ENCODE peak calls at places on chromosomes 6 and 20, in ten cellular contexts. J is progenitor cell of endocrine pancreas; N is Ammon's horn; R is ovary; Q is stimulated activated CD4-positive, alpha-beta T cell treated with anti-CD3 and anti-CD28 coated beads, Interleukin-15, amount 100 ng/mL, for 48 hours; P is H9; B is nephron progenitor cell; H is hippocampal formation; T is smooth muscle cell of the brain vasculature; C is AG09309. D is an unnamed sample.

GRCh38 chr20:47278907-47279348 is 77.6 kb downstream of the ZMYND8 start:
- DNase-seq in C (no peak), B (no peak), P (no peak), T (no peak), R (no peak), J (no peak), N (no peak), Q (no peak), H (no peak), D (no peak)

GRCh38 chr6:88105741-88106340 is 58.2 kb downstream of the SPACA1 start:
- DNase-seq in B (no peak), R (no peak), T (no peak), H (no peak), C (no peak), P (no peak), J (no peak), N (no peak), Q (no peak), D (no peak)

GRCh38 chr20:50510706-50511401 is 671 bp downstream of the PTPN1 start:
- DNase-seq in T (no peak), J (no peak), H (no peak), P (no peak), Q (no peak), N (peak; percentile 17), B (peak; percentile 64), C (no peak), R (no peak), D (no peak)

GRCh38 chr6:35484921-35485392 is 11.9 kb downstream of the TEAD3 start:
- DNase-seq in B (no peak), P (peak; percentile 67), H (no peak), T (no peak), C (no peak), Q (no peak), N (no peak), R (no peak), J (no peak), D (no peak)

GRCh38 chr6:82458147-82458546 is 94.5 kb downstream of the TPBG start:
- DNase-seq in J (no peak), Q (no peak), P (no peak), R (no peak), H (no peak), B (no peak), C (no peak), N (no peak), T (no peak), D (no peak)

GRCh38 chr20:40753472-40753871 is 64.4 kb upstream of the MAFB start:
- DNase-seq in C (no peak), N (no peak), J (no peak), P (no peak), B (no peak), R (no peak), T (no peak), Q (no peak), H (no peak), D (no peak)

GRCh38 chr20:39446397-39446796 is 484.3 kb downstream of the DHX35 start:
- DNase-seq in R (no peak), N (no peak), H (no peak), C (no peak), P (no peak), B (no peak), T (no peak), J (no peak), Q (no peak), D (no peak)

GRCh38 chr6:99151634-99152344 is 197.7 kb downstream of the FAXC start:
- DNase-seq in B (peak; percentile 73), N (peak; percentile 24), C (no peak), P (peak; percentile 78), H (no peak), J (peak; percentile 36), R (no peak), Q (no peak), T (no peak), D (no peak)

GRCh38 chr6:128517124-128517523 is 3.3 kb downstream of the PTPRK start:
- DNase-seq in J (no peak), B (no peak), R (no peak), N (no peak), H (no peak), P (no peak), C (no peak), T (no peak), Q (no peak), D (no peak)

GRCh38 chr6:88914180-88914579 is 49.2 kb downstream of the RNGTT start:
- DNase-seq in Q (no peak), T (no peak), H (no peak), P (no peak), B (no peak), R (no peak), C (no peak), J (no peak), N (no peak), D (no peak)

GRCh38 chr6:707576-708236 is 14.8 kb upstream of the EXOC2 start:
- DNase-seq in R (no peak), P (no peak), Q (no peak), J (no peak), N (no peak), T (no peak), C (no peak), H (no peak), B (no peak), D (no peak)

GRCh38 chr6:158751192-158751591 is 68.0 kb downstream of the EZR start:
- DNase-seq in T (no peak), P (no peak), C (no peak), R (no peak), H (no peak), J (no peak), N (no peak), B (no peak), Q (no peak), D (no peak)

GRCh38 chr6:47922391-47922790 is 140.6 kb downstream of the OPN5 start:
- DNase-seq in Q (no peak), B (no peak), C (no peak), P (peak; percentile 32), J (no peak), H (peak; percentile 56), N (peak; percentile 83), T (no peak), R (no peak), D (no peak)

GRCh38 chr6:143999406-143999805 is 8.7 kb downstream of the PLAGL1 start:
- DNase-seq in J (no peak), Q (no peak), N (no peak), R (no peak), H (no peak), C (peak; percentile 53), B (no peak), P (no peak), T (no peak), D (no peak)

GRCh38 chr6:148518371-148519156 is 175.9 kb downstream of the SASH1 start:
- DNase-seq in N (no peak), B (no peak), C (no peak), T (no peak), J (no peak), H (no peak), P (no peak), R (no peak), Q (no peak), D (no peak)

D was measured in ureter.